ENCODE peak calls at places on chromosome 17, in eight cellular contexts. H is CD4-positive, alpha-beta T cell; Q is mesothelial cell of epicardium; P is H9; O is AG09319; T is cardiac muscle cell; Y is choroid plexus epithelial cell; R is GM10248. C is an unnamed sample.

GRCh38 chr17:73822371-73822770 is 178.1 kb upstream of the SDK2 start:
- DNase-seq in H (no peak), Q (no peak), P (no peak), O (no peak), T (no peak), Y (no peak), R (no peak), C (no peak)

GRCh38 chr17:78130439-78131101 is at the start of gene TMC8:
- DNase-seq in H (peak; percentile 85), Q (no peak), P (peak; percentile 67), O (no peak), T (no peak), Y (no peak), R (peak; percentile 69), C (no peak)

GRCh38 chr17:14123579-14124278 is 54.4 kb downstream of the COX10 start:
- DNase-seq in H (no peak), Q (no peak), P (no peak), O (peak; percentile 8), T (no peak), Y (no peak), R (peak; percentile 2), C (no peak)

GRCh38 chr17:16150251-16150859 is 65.0 kb downstream of the NCOR1 start:
- DNase-seq in H (no peak), Q (no peak), P (no peak), O (no peak), T (peak; percentile 66), Y (peak; percentile 88), R (no peak), C (peak; percentile 71)

GRCh38 chr17:81090361-81091133 is 55.6 kb downstream of the BAIAP2 start:
- DNase-seq in H (no peak), Q (no peak), P (peak; percentile 95), O (no peak), T (peak; percentile 35), Y (no peak), R (no peak), C (peak; percentile 87)

GRCh38 chr17:17989081-17989480 is 16.4 kb downstream of the DRC3 start:
- DNase-seq in H (no peak), Q (no peak), P (no peak), O (no peak), T (no peak), Y (no peak), R (no peak), C (no peak)

GRCh38 chr17:29590979-29591736 is 1.7 kb upstream of the GIT1 start:
- DNase-seq in H (no peak), Q (no peak), P (peak; percentile 78), O (no peak), T (peak; percentile 62), Y (peak; percentile 47), R (peak; percentile 50), C (no peak)

GRCh38 chr17:61219460-61219859 is 180.2 kb upstream of the TBX2 start:
- DNase-seq in H (no peak), Q (no peak), P (no peak), O (no peak), T (peak; percentile 71), Y (peak; percentile 61), R (no peak), C (peak; percentile 88)

GRCh38 chr17:81909966-81910839 is 996 bp downstream of the PCYT2 start:
- DNase-seq in H (no peak), Q (no peak), P (no peak), O (no peak), T (no peak), Y (no peak), R (no peak), C (no peak)

GRCh38 chr17:66778531-66778930 is 56.4 kb upstream of the CACNG5 start:
- DNase-seq in H (no peak), Q (no peak), P (peak; percentile 28), O (no peak), T (no peak), Y (no peak), R (no peak), C (no peak)

GRCh38 chr17:77555741-77556291 is 402.7 kb upstream of the TNRC6C start:
- DNase-seq in H (no peak), Q (peak; percentile 40), P (no peak), O (no peak), T (peak; percentile 48), Y (peak; percentile 56), R (no peak), C (no peak)

GRCh38 chr17:65283704-65284103 is 146.5 kb downstream of the RGS9 start:
- DNase-seq in H (no peak), Q (no peak), P (no peak), O (no peak), T (no peak), Y (no peak), R (no peak), C (no peak)

GRCh38 chr17:12831839-12832238 is 42.5 kb downstream of the ARHGAP44 start:
- DNase-seq in H (no peak), Q (no peak), P (no peak), O (no peak), T (no peak), Y (no peak), R (no peak), C (no peak)

GRCh38 chr17:57927048-57927723 is 28.0 kb downstream of the CUEDC1 start:
- DNase-seq in H (no peak), Q (no peak), P (no peak), O (peak; percentile 73), T (peak; percentile 72), Y (peak; percentile 64), R (no peak), C (no peak)

GRCh38 chr17:67602974-67603373 is 114.8 kb upstream of the NOL11 start:
- DNase-seq in H (peak; percentile 42), Q (no peak), P (peak; percentile 84), O (no peak), T (peak; percentile 49), Y (peak; percentile 70), R (peak; percentile 79), C (peak; percentile 59)

GRCh38 chr17:82750241-82750905 is 1.5 kb upstream of the TBCD start:
- DNase-seq in H (peak; percentile 20), Q (no peak), P (peak; percentile 67), O (no peak), T (no peak), Y (no peak), R (no peak), C (no peak)

GRCh38 chr17:57925361-57925990 is 29.7 kb downstream of the CUEDC1 start:
- DNase-seq in H (no peak), Q (no peak), P (no peak), O (no peak), T (no peak), Y (no peak), R (no peak), C (no peak)

GRCh38 chr17:47325176-47325575 is 1.4 kb downstream of the EFCAB13 start:
- DNase-seq in H (no peak), Q (no peak), P (no peak), O (no peak), T (no peak), Y (no peak), R (no peak), C (no peak)

GRCh38 chr17:47320879-47321502 is 2.8 kb upstream of the EFCAB13 start:
- DNase-seq in H (no peak), Q (no peak), P (no peak), O (no peak), T (no peak), Y (no peak), R (no peak), C (no peak)

GRCh38 chr17:47324224-47325020 is 667 bp downstream of the EFCAB13 start:
- DNase-seq in H (peak; percentile 51), Q (no peak), P (peak; percentile 82), O (no peak), T (peak; percentile 46), Y (peak; percentile 40), R (peak; percentile 60), C (peak; percentile 52)

GRCh38 chr17:47318197-47318918 is 5.4 kb upstream of the EFCAB13 start:
- DNase-seq in H (no peak), Q (no peak), P (no peak), O (no peak), T (no peak), Y (no peak), R (no peak), C (no peak)

DNA sequence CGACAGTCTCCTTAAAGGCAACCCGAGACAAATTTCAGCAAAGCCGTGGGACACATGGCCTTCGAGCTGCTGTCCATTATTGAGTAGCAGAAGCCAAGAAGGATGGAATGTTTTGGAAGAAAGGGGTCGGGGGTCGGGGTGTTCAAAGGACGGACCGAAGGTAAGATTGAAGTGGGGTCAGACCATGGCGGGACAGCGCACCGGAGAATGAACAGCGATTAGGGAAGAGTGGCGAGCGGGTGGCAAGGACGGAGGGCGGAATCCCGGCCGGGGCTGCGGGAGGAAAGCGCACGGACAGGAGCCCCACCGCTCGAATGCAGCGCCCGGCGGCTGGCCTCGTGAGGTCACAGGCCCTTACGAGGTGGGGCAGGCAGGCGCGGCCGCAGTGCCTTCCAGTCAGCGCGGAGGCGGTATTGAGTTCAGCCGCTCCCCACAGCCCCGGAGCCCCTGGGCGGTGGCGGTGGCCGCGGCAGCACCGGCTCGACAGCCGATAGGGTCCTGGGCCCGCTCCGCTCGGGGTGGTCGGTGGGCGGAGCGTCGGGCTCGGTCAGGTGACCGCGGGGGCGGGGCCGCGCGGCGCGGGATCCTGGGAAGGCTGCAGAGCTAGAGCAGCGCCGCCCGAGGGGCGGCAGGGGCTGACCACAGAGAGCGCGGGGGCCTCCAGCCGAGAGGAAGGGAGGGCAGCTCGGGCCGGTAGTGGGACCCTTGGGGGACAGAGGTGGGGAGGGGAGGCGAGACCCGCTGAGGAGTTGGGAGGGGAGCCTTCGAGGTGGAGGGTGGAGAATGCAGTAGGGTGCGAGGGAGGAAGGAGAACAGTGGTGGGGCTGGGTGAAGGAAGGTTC is at the start of gene EFCAB13:
- DNase-seq in H (peak; percentile 52), Q (peak; percentile 76), P (peak; percentile 98), O (peak; percentile 52), T (peak; percentile 91), Y (peak; percentile 81), R (peak; percentile 92), C (peak; percentile 86)
- TF ChIP-seq CTCF in H (no peak), Q (no peak), P (peak; percentile 51), O (no peak), T (peak; percentile 22), Y (peak; percentile 18), R (peak; percentile 16), C (no peak)

GRCh38 chr17:48954300-48954755 is 9.7 kb upstream of the SNF8 start:
- DNase-seq in H (no peak), Q (no peak), P (peak; percentile 84), O (peak; percentile 20), T (peak; percentile 76), Y (peak; percentile 86), R (no peak), C (peak; percentile 77)
- TF ChIP-seq CTCF in H (no peak), Q (no peak), P (peak; percentile 76), O (peak; percentile 61), T (peak; percentile 78), Y (peak; percentile 95), R (peak; percentile 38), C (peak; percentile 81)

GRCh38 chr17:47717261-47717697 is 15.8 kb upstream of the TBX21 start:
- DNase-seq in H (peak; percentile 22), Q (no peak), P (no peak), O (no peak), T (no peak), Y (no peak), R (no peak), C (no peak)
- TF ChIP-seq CTCF in H (peak; percentile 43), Q (no peak), P (peak; percentile 59), O (peak; percentile 30), T (peak; percentile 47), Y (peak; percentile 57), R (peak; percentile 54), C (peak; percentile 39)

DNA sequence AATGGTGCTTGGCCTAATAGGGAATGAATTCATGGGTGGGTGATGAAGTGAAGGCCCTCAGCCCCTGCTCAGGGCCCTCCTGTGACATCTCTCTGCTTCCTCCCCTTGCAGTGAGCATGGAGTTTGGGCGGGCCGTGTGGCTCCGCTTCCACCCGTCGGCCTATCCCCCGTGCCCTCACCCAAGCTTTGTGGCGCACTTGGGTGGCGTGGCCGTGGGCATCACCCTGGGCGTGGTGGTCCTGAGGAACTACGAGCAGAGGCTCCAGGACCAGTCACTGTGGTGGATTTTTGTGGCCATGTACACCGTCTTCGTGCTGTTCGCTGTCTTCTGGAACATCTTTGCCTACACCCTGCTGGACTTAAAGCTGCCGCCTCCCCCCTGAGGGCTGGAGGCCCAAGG is 21.1 kb downstream of the C17orf75 start:
- DNase-seq in H (no peak), Q (no peak), P (peak; percentile 27), O (no peak), T (no peak), Y (no peak), R (no peak), C (no peak)
- TF ChIP-seq CTCF in H (no peak), Q (no peak), P (no peak), O (no peak), T (no peak), Y (no peak), R (no peak), C (no peak)

C was measured in fibroblast of villous mesenchyme.